ENCODE peak calls at places on chromosomes 13 and 19, in eight cellular contexts. Q is neural progenitor cell; Y is CD4-positive, alpha-beta T cell; G is left ventricle myocardium inferior; I is A549; U is tibial nerve; W is progenitor cell of endocrine pancreas; C is heart right ventricle. E is an unnamed sample.

GRCh38 chr13:50801087-50801931 is 42.2 kb downstream of the DLEU7 start:
- DNase-seq in Q (peak), Y (peak), G (no peak), I (peak), U (no peak), W (peak), C (peak), E (peak)

GRCh38 chr19:49472936-49473335 is 1.1 kb upstream of the FLT3LG start:
- DNase-seq in Q (no peak), Y (no peak), G (no peak), I (no peak), U (no peak), W (no peak), C (no peak), E (no peak)

GRCh38 chr19:20044663-20045062 is 5.4 kb upstream of the ZNF682 start:
- DNase-seq in Q (no peak), Y (no peak), G (no peak), I (no peak), U (no peak), W (no peak), C (no peak), E (no peak)

GRCh38 chr19:10290876-10291553 is 1.3 kb downstream of the ICAM5 start:
- DNase-seq in Q (peak), Y (peak), G (peak), I (peak), U (no peak), W (no peak), C (no peak), E (peak)

GRCh38 chr13:24038405-24038804 is 122.1 kb upstream of the SPATA13 start:
- DNase-seq in Q (no peak), Y (no peak), G (no peak), I (no peak), U (no peak), W (no peak), C (no peak), E (no peak)

GRCh38 chr13:83943530-83944279 is 61.4 kb upstream of the SLITRK1 start:
- DNase-seq in Q (peak), Y (no peak), G (no peak), I (peak), U (no peak), W (no peak), C (no peak), E (no peak)

GRCh38 chr13:59603646-59604045 is 560.1 kb downstream of the DIAPH3 start:
- DNase-seq in Q (no peak), Y (no peak), G (no peak), I (no peak), U (no peak), W (no peak), C (no peak), E (no peak)

GRCh38 chr13:95948646-95949045 is 104.6 kb downstream of the UGGT2 start:
- DNase-seq in Q (no peak), Y (no peak), G (no peak), I (no peak), U (no peak), W (no peak), C (no peak), E (no peak)

GRCh38 chr19:19368087-19368486 is 37.4 kb upstream of the GATAD2A start:
- DNase-seq in Q (no peak), Y (no peak), G (no peak), I (no peak), U (no peak), W (no peak), C (no peak), E (no peak)

GRCh38 chr19:28956421-28956820 is 256.5 kb downstream of the UQCRFS1 start:
- DNase-seq in Q (no peak), Y (no peak), G (no peak), I (no peak), U (no peak), W (no peak), C (no peak), E (no peak)

GRCh38 chr13:83883061-83883523 is 818 bp upstream of the SLITRK1 start:
- DNase-seq in Q (peak), Y (no peak), G (no peak), I (no peak), U (no peak), W (no peak), C (no peak), E (no peak)

GRCh38 chr13:74246398-74246975 is 112.3 kb upstream of the KLF12 start:
- DNase-seq in Q (no peak), Y (peak), G (peak), I (no peak), U (no peak), W (no peak), C (peak), E (peak)

GRCh38 chr19:12628040-12629022 is 17.6 kb downstream of the ZNF791 start:
- DNase-seq in Q (no peak), Y (no peak), G (no peak), I (peak), U (no peak), W (no peak), C (no peak), E (no peak)

GRCh38 chr19:52673014-52673413 is 34.9 kb upstream of the ZNF83 start:
- DNase-seq in Q (no peak), Y (no peak), G (no peak), I (no peak), U (no peak), W (no peak), C (no peak), E (no peak)

GRCh38 chr13:42495751-42496150 is 78.2 kb upstream of the TNFSF11 start:
- DNase-seq in Q (no peak), Y (no peak), G (no peak), I (no peak), U (no peak), W (no peak), C (no peak), E (no peak)

GRCh38 chr13:111215081-111216047 is 100.3 kb downstream of the ARHGEF7 start:
- DNase-seq in Q (peak), Y (no peak), G (no peak), I (no peak), U (no peak), W (no peak), C (no peak), E (no peak)

GRCh38 chr13:111217661-111218060 is 102.6 kb downstream of the ARHGEF7 start:
- DNase-seq in Q (no peak), Y (no peak), G (no peak), I (no peak), U (no peak), W (no peak), C (no peak), E (no peak)

GRCh38 chr13:111219306-111219705 is 101.1 kb upstream of the TEX29 start:
- DNase-seq in Q (no peak), Y (no peak), G (peak), I (no peak), U (no peak), W (no peak), C (peak), E (no peak)

GRCh38 chr13:111213964-111214726 is 99.0 kb downstream of the ARHGEF7 start:
- DNase-seq in Q (no peak), Y (no peak), G (no peak), I (no peak), U (no peak), W (no peak), C (no peak), E (no peak)

DNA sequence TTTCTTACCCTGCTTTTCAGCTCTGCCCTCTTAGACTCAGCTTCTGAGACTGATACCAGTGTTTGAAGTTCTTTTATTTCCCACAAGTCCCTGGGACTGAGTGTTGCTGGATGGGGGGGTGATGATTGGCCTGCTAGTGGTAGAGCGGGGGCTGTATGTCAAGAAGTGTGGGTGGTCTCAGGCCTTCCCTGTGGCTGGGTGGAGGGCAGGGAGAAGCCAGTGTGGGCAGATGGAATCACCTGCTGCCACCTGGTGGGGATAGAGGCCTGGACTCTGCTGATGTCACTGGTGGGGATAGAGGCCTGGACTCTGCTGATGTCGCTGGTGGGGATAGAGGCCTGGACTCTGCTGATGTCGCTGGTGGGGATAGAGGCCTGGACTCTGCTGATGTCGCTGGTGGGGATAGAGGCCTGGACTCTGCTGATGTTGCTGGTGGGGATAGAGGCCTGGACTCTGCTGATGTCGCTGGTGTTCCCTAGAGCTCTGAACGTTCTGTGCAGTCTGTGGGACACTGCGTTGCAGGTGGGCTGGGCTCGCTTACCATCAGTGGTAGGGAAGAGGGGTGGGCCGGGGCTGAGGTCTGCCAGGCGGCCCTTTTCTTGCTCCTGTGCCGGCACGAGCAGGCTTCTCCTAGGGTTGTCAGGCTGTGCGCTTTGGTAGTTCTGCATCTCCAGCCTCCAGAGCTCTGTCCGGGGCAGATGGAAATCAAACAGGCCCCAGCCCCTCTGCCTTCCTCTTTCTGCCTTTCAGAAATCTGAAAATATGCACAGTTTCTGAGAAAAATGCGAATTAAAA is 101.3 kb downstream of the ARHGEF7 start:
- DNase-seq in Q (peak), Y (peak), G (no peak), I (peak), U (no peak), W (peak), C (peak), E (peak)
- TF ChIP-seq CTCF in Q (peak), Y (peak), G (peak), I (peak), U (peak), W (peak), C (peak), E (peak)

GRCh38 chr19:45587873-45588272 is 3.3 kb upstream of the OPA3 start:
- DNase-seq in Q (no peak), Y (no peak), G (no peak), I (peak), U (no peak), W (no peak), C (no peak), E (no peak)

GRCh38 chr19:45590300-45591003 is 5.8 kb upstream of the OPA3 start:
- DNase-seq in Q (no peak), Y (no peak), G (no peak), I (no peak), U (no peak), W (no peak), C (no peak), E (no peak)

GRCh38 chr19:45591004-45591637 is 6.5 kb upstream of the OPA3 start:
- DNase-seq in Q (peak), Y (peak), G (no peak), I (peak), U (no peak), W (peak), C (no peak), E (peak)

GRCh38 chr19:45591638-45592005 is 7.0 kb upstream of the OPA3 start:
- DNase-seq in Q (no peak), Y (no peak), G (no peak), I (no peak), U (no peak), W (no peak), C (no peak), E (no peak)

DNA sequence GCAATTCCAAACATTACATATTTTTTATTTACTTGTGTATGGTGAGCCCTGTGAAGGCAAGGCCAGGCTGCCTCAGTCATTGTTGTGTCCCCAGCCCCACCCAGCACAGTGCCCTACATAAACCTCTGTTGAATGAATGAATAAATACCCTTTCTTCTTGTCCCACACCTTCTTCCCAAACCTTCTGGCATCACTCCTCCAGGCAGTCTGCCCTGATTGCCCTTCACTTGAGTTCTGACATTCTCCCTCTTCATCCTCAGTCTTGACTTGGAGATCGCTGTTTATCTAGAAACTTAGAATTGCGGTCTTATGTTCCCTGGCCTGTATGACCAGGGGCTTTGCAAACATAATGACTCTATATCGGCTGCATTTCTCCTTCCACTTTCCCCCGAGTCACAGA is 5.2 kb upstream of the OPA3 start:
- DNase-seq in Q (no peak), Y (no peak), G (no peak), I (no peak), U (no peak), W (no peak), C (no peak), E (no peak)
- TF ChIP-seq CTCF in Q (no peak), Y (no peak), G (no peak), I (no peak), U (no peak), W (no peak), C (no peak), E (no peak)

DNA sequence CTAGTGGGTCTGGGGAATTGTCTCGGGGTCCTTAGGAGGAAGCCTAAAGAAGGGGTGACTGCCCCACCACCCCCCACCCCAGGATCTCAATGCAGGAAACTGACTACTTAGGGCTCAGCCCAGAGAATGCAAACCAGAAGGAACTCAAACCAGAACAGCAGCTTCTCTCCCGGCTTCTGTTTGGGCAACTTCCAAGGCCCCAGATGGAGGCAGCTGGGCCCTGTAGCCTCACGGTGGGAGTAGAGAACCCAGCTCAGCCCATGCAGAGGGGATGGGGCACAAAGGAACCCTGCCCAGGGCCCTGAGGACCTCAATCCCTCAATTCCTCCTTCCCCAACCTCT is 2.3 kb downstream of the ADGRE5 start:
- DNase-seq in Q (no peak), Y (no peak), G (peak), I (no peak), U (no peak), W (no peak), C (peak), E (no peak)
- TF ChIP-seq CTCF in Q (no peak), Y (no peak), G (no peak), I (no peak), U (no peak), W (no peak), C (no peak), E (no peak)

GRCh38 chr19:48321622-48322591 is 3.4 kb upstream of the EMP3 start:
- DNase-seq in Q (peak), Y (peak), G (peak), I (peak), U (peak), W (peak), C (peak), E (peak)
- TF ChIP-seq CTCF in Q (peak), Y (no peak), G (no peak), I (no peak), U (no peak), W (peak), C (peak), E (no peak)

GRCh38 chr19:33310606-33311325 is 8.4 kb upstream of the CEBPA start:
- DNase-seq in Q (no peak), Y (no peak), G (no peak), I (no peak), U (no peak), W (no peak), C (no peak), E (no peak)

GRCh38 chr19:33311326-33311682 is 9.0 kb upstream of the CEBPA start:
- DNase-seq in Q (no peak), Y (no peak), G (no peak), I (no peak), U (no peak), W (no peak), C (no peak), E (no peak)

GRCh38 chr19:33312065-33312464 is 9.7 kb upstream of the CEBPA start:
- DNase-seq in Q (no peak), Y (no peak), G (no peak), I (no peak), U (no peak), W (no peak), C (no peak), E (no peak)

GRCh38 chr19:33306853-33307792 is 4.8 kb upstream of the CEBPA start:
- DNase-seq in Q (no peak), Y (no peak), G (no peak), I (no peak), U (no peak), W (no peak), C (no peak), E (no peak)

DNA sequence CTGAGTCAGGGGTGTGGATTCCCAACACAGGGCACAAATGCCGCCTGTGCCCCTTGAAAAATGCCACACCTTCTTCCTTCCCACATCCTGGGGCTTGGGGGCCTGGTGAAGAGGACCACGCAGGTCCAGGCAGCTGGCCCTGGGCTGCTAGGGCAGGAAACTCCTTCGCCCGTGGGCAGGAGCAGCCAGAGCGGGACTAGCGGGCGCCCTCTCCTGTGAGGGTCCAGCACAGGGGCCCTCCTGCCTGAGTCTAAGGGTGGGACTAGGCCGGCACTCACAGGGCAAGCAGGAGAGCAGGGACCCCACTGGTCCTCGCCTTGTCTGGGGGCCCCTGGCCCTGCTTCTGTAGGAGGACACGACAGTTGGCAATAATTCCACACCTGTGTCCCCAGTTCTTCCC is 7.5 kb upstream of the CEBPA start:
- DNase-seq in Q (no peak), Y (no peak), G (no peak), I (no peak), U (no peak), W (no peak), C (no peak), E (no peak)
- TF ChIP-seq CTCF in Q (no peak), Y (no peak), G (no peak), I (no peak), U (no peak), W (no peak), C (no peak), E (no peak)